ENCODE peak calls at places on chromosome 2, in six cellular contexts. A is fibroblast of the aortic adventitia; X is colonic mucosa; R is EH; D is activated naive CD4-positive, alpha-beta T cell treated with anti-CD3 and anti-CD28 coated beads, Interleukin-2, amount 50 U/mL, for 16 hours; K is RPMI7951. S is an unnamed sample.

GRCh38 chr2:12504443-12504842 is 212.3 kb upstream of the TRIB2 start:
- DNase-seq in A (no peak), X (no peak), R (peak), D (peak), K (peak), S (peak)

GRCh38 chr2:212387146-212387545 is 151.5 kb downstream of the ERBB4 start:
- DNase-seq in A (peak), X (no peak), R (peak), D (no peak), K (no peak), S (no peak)

GRCh38 chr2:234259440-234259839 is 208.9 kb downstream of the SPP2 start:
- DNase-seq in A (no peak), X (no peak), R (no peak), D (no peak), K (no peak), S (no peak)

GRCh38 chr2:48227617-48228344 is 302.2 kb upstream of the STON1 start:
- DNase-seq in A (no peak), X (no peak), R (no peak), D (no peak), K (no peak), S (no peak)

GRCh38 chr2:109213646-109214417 is 84.8 kb downstream of the SH3RF3 start:
- DNase-seq in A (peak), X (no peak), R (peak), D (peak), K (peak), S (peak)

GRCh38 chr2:31318360-31319336 is 84.7 kb downstream of the EHD3 start:
- DNase-seq in A (peak), X (peak), R (peak), D (peak), K (peak), S (peak)

GRCh38 chr2:112050311-112050710 is 4.8 kb upstream of the TMEM87B start:
- DNase-seq in A (no peak), X (no peak), R (no peak), D (no peak), K (no peak), S (no peak)

GRCh38 chr2:222993920-222994650 is 57.9 kb upstream of the KCNE4 start:
- DNase-seq in A (peak), X (peak), R (peak), D (no peak), K (peak), S (peak)

GRCh38 chr2:201572822-201573493 is 70.3 kb downstream of the TMEM237 start:
- DNase-seq in A (no peak), X (no peak), R (no peak), D (no peak), K (no peak), S (no peak)

GRCh38 chr2:104493698-104494097 is 360.2 kb upstream of the POU3F3 start:
- DNase-seq in A (no peak), X (no peak), R (no peak), D (no peak), K (no peak), S (no peak)

GRCh38 chr2:40127890-40128548 is 323.9 kb downstream of the SLC8A1 start:
- DNase-seq in A (peak), X (no peak), R (peak), D (no peak), K (peak), S (peak)

GRCh38 chr2:844725-845124 is 105.9 kb upstream of the SNTG2 start:
- DNase-seq in A (no peak), X (no peak), R (no peak), D (no peak), K (no peak), S (no peak)

GRCh38 chr2:222300725-222301295 is 2.0 kb upstream of the PAX3 start:
- DNase-seq in A (no peak), X (no peak), R (no peak), D (no peak), K (no peak), S (no peak)

GRCh38 chr2:134461511-134461910 is 207.6 kb downstream of the MGAT5 start:
- DNase-seq in A (peak), X (no peak), R (peak), D (no peak), K (peak), S (peak)

GRCh38 chr2:96792772-96793749 is 23.0 kb upstream of the CNNM3 start:
- DNase-seq in A (no peak), X (no peak), R (no peak), D (no peak), K (no peak), S (no peak)

GRCh38 chr2:160010361-160011145 is 51.9 kb downstream of the PLA2R1 start:
- DNase-seq in A (no peak), X (no peak), R (peak), D (no peak), K (peak), S (no peak)

GRCh38 chr2:208657468-208657867 is 250.9 kb downstream of the PTH2R start:
- DNase-seq in A (no peak), X (no peak), R (no peak), D (no peak), K (no peak), S (no peak)

GRCh38 chr2:239131521-239131920 is 269.3 kb downstream of the HDAC4 start:
- DNase-seq in A (no peak), X (no peak), R (no peak), D (no peak), K (no peak), S (no peak)

GRCh38 chr2:161681043-161681442 is 56.8 kb downstream of the SLC4A10 start:
- DNase-seq in A (peak), X (no peak), R (peak), D (no peak), K (peak), S (peak)

GRCh38 chr2:53130441-53130943 is 637.1 kb upstream of the CHAC2 start:
- DNase-seq in A (peak), X (no peak), R (peak), D (no peak), K (peak), S (peak)

GRCh38 chr2:167550448-167550847 is 662.2 kb downstream of the XIRP2 start:
- DNase-seq in A (no peak), X (no peak), R (peak), D (no peak), K (no peak), S (peak)

GRCh38 chr2:108585446-108585845 is 51.2 kb downstream of the LIMS1 start:
- DNase-seq in A (peak), X (no peak), R (no peak), D (no peak), K (no peak), S (peak)

GRCh38 chr2:160613466-160614153 is 120.0 kb upstream of the RBMS1 start:
- DNase-seq in A (peak), X (no peak), R (peak), D (no peak), K (peak), S (peak)

GRCh38 chr2:64179582-64180321 is 35.5 kb upstream of the PELI1 start:
- DNase-seq in A (no peak), X (no peak), R (no peak), D (no peak), K (peak), S (no peak)

GRCh38 chr2:34954758-34955157 is 1355.7 kb upstream of the FAM98A start:
- DNase-seq in A (no peak), X (no peak), R (no peak), D (no peak), K (no peak), S (no peak)